ENCODE peak calls at places on chromosome 19, in eight cellular contexts. S is fibroblast of lung, U is left ventricle myocardium inferior, N is right lobe of liver, G is endodermal cell, C is tibial artery, L is body of pancreas, M is ascending aorta. J is an unnamed sample. For H3K4me1, the result is how much of the 10 kb centered on the place peaks cover.

GRCh38 chr19:17687857-17688784 is at the start of gene UNC13A:
- DNase-seq in S (peak), U (peak), N (no peak), G (peak), C (no peak), L (peak), M (no peak), J (peak)

GRCh38 chr19:48696353-48697010 is 711 bp downstream of the FUT2 start:
- DNase-seq in S (no peak), U (no peak), N (no peak), G (peak), C (no peak), L (peak), M (no peak), J (no peak)

GRCh38 chr19:13076787-13077186 is 25.9 kb downstream of the LYL1 start:
- DNase-seq in S (no peak), U (no peak), N (no peak), G (no peak), C (no peak), L (no peak), M (no peak), J (no peak)

GRCh38 chr19:19226663-19227062 is 14.9 kb downstream of the NCAN start:
- DNase-seq in S (no peak), U (no peak), N (no peak), G (no peak), C (no peak), L (no peak), M (no peak), J (no peak)

GRCh38 chr19:3142292-3142670 is 6.4 kb downstream of the GNA15 start:
- DNase-seq in S (peak), U (no peak), N (no peak), G (no peak), C (peak), L (no peak), M (no peak), J (no peak)

GRCh38 chr19:9885077-9885552 is 50.0 kb downstream of the PIN1 start:
- DNase-seq in S (peak), U (peak), N (no peak), G (peak), C (no peak), L (no peak), M (peak), J (no peak)

GRCh38 chr19:44544031-44544430 is 14.6 kb upstream of the CEACAM20 start:
- DNase-seq in S (no peak), U (no peak), N (no peak), G (no peak), C (no peak), L (no peak), M (no peak), J (no peak)

GRCh38 chr19:1874554-1875185 is 10.6 kb downstream of the ABHD17A start:
- DNase-seq in S (no peak), U (no peak), N (no peak), G (no peak), C (no peak), L (no peak), M (no peak), J (peak)

GRCh38 chr19:19081642-19082151 is 17.9 kb downstream of the SLC25A42 start:
- DNase-seq in S (peak), U (peak), N (peak), G (no peak), C (no peak), L (peak), M (no peak), J (no peak)

GRCh38 chr19:55940306-55940705 is 7.3 kb upstream of the NLRP8 start:
- DNase-seq in S (no peak), U (no peak), N (no peak), G (no peak), C (no peak), L (no peak), M (no peak), J (no peak)

GRCh38 chr19:39070888-39071287 is 13.3 kb upstream of the ACP7 start:
- DNase-seq in S (no peak), U (no peak), N (no peak), G (no peak), C (no peak), L (no peak), M (no peak), J (no peak)

GRCh38 chr19:31276831-31277230 is 72.4 kb downstream of the TSHZ3 start:
- DNase-seq in S (no peak), U (no peak), N (peak), G (no peak), C (no peak), L (no peak), M (no peak), J (no peak)

GRCh38 chr19:16527971-16528521 is 14.2 kb downstream of the CHERP start:
- DNase-seq in S (peak), U (no peak), N (no peak), G (peak), C (no peak), L (no peak), M (no peak), J (peak)

GRCh38 chr19:39199025-39199424 is 2.3 kb downstream of the NCCRP1 start:
- DNase-seq in S (peak), U (no peak), N (no peak), G (no peak), C (no peak), L (peak), M (no peak), J (no peak)

GRCh38 chr19:18995804-18996241 is 37.5 kb downstream of the SUGP2 start:
- DNase-seq in S (peak), U (peak), N (no peak), G (peak), C (no peak), L (peak), M (no peak), J (no peak)

GRCh38 chr19:38274734-38275133 is 10.4 kb downstream of the SPINT2 start:
- DNase-seq in S (no peak), U (peak), N (no peak), G (no peak), C (peak), L (no peak), M (no peak), J (no peak)

GRCh38 chr19:39349326-39349725 is 7.1 kb downstream of the SAMD4B start:
- DNase-seq in S (no peak), U (no peak), N (no peak), G (no peak), C (no peak), L (no peak), M (no peak), J (no peak)

GRCh38 chr19:46614114-46614701 is 10.7 kb downstream of the PTGIR start:
- DNase-seq in S (peak), U (peak), N (peak), G (peak), C (peak), L (peak), M (no peak), J (peak)

DNA sequence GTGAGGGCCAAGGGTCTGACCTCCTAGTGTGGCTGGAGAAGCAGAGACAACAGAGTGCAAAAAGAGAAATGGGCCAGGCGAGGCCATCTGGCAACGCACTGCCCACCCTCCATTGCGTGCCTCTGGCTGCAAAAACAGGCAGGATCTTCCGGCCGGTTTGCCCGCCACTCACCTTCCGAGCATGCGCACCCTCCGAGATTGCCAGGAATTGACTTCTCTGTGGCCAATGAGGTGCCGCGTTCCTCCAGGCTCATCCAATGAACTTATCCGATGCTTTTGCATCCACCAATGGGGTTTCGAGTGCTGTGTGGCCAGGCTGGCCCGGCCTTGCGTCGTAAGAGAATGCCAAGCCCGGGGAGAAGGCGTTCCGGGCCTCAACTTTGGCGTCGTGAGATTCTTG is at the start of gene TEX101:
- DNase-seq in S (no peak), U (no peak), N (no peak), G (no peak), C (no peak), L (no peak), M (no peak), J (no peak)
- H3K4me1 ChIP-seq in S (under half), U (under half), N (under half), G (under half), C (under half), L (under half), M (under half), J (under half)

DNA sequence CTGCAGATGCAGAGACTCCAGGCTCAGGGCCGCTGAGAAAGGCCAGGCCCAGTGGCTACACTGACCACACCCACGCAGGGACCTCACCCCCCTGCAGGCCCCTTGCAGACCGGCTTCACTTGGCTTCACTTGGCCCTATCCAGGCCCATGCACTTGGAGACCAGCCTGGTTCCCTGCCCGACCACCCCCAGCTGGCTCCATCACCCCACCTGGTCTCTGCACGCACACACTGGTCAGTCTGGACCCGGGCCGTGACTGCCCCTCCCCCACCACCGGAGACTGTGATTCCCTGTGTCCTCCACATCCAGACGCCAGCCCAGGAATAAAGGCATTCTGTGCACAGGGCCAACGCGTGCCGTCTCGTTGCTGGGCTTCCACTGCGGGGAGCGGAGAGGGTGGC is 4.9 kb upstream of the EBI3 start:
- DNase-seq in S (no peak), U (no peak), N (no peak), G (no peak), C (no peak), L (no peak), M (no peak), J (no peak)
- H3K27ac ChIP-seq in S (no peak), U (no peak), N (no peak), G (peak), C (no peak), L (no peak), M (no peak), J (no peak)

DNA sequence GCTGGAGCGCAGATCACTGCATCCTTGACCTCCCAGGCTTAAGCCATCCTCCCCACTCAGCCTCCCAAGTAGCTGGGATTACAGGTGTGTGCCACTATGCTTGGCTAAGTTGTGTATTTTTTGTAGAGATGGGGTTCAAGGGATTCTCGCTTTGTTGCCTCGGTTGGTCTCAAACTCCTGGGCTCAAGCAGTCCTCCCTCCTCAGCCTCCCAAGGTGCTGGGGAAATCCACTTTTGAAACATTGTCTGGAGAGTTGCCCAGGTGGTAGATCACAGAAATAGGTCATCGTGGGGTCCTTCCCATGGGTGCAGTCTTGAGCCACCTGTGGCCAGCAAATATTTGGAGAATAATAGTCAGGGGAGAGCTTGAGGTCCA is 5.2 kb downstream of the LDLR start:
- DNase-seq in S (no peak), U (no peak), N (no peak), G (no peak), C (no peak), L (no peak), M (no peak), J (no peak)
- H3K4me1 ChIP-seq in S (under half), U (half or more), N (under half), G (under half), C (under half), L (half or more), M (under half), J (under half)

DNA sequence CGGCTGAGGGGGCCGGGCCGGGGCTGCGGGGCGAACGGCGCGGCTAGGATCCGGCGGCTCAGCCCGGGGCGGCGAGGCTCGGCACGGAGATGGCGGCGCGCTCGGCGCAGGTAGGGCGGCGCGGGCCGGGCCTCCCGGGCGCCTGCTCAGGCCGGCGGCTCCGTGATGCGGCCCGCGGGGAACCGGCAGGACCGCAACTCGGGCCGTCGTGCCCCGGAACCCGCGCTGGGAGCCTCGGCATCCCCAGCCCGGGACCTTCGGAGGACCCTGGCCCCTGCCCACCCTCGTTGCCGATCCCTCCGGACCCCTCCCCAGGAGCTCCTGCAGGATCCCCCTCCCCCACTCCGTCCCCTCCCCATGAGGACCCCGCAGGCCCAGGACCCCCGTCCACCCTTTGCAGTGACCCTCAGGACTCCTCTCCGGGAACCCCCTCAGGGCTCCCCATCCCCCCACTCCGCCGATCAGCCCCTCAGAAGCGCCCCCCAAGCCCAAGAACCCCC is 304 bp downstream of the EVI5L start:
- DNase-seq in S (no peak), U (peak), N (no peak), G (no peak), C (no peak), L (no peak), M (no peak), J (no peak)
- H3K27ac ChIP-seq in S (no peak), U (peak), N (no peak), G (no peak), C (peak), L (peak), M (no peak), J (peak)

GRCh38 chr19:33035461-33035860 is 29.2 kb downstream of the RHPN2 start:
- DNase-seq in S (no peak), U (no peak), N (no peak), G (no peak), C (no peak), L (no peak), M (no peak), J (no peak)
- H3K4me1 ChIP-seq in S (under half), U (under half), N (under half), G (under half), C (under half), L (under half), M (under half), J (under half)

J was measured in naive thymus-derived CD4-positive, alpha-beta T cell.